ENCODE peak calls at places on chromosome 16, in nine cellular contexts. S is fibroblast of pulmonary artery, E is heart right ventricle, A is AG10803, O is uterus, Q is ascending aorta, J is stomach, K is BJ, D is GM12865. X is an unnamed sample.

GRCh38 chr16:81035975-81036750 is 521 bp downstream of the ATMIN start:
- DNase-seq in S (peak; percentile 21), E (peak; percentile 12), A (peak; percentile 26), O (peak; percentile 19), Q (no peak), J (peak; percentile 34), K (no peak), D (peak; percentile 61), X (no peak)

GRCh38 chr16:11665071-11665491 is 3.2 kb upstream of the SNN start:
- DNase-seq in S (no peak), E (no peak), A (no peak), O (no peak), Q (no peak), J (no peak), K (no peak), D (no peak), X (no peak)

GRCh38 chr16:58299757-58300349 is 5.0 kb upstream of the PRSS54 start:
- DNase-seq in S (peak; percentile 29), E (peak; percentile 24), A (peak; percentile 8), O (no peak), Q (no peak), J (peak; percentile 32), K (no peak), D (peak; percentile 36), X (no peak)

GRCh38 chr16:85912271-85912974 is 13.5 kb downstream of the IRF8 start:
- DNase-seq in S (peak; percentile 95), E (no peak), A (peak; percentile 70), O (peak; percentile 65), Q (no peak), J (no peak), K (no peak), D (no peak), X (peak; percentile 14)

GRCh38 chr16:31708348-31708747 is 165.3 kb upstream of the ZNF267 start:
- DNase-seq in S (no peak), E (no peak), A (no peak), O (no peak), Q (no peak), J (no peak), K (no peak), D (no peak), X (no peak)

GRCh38 chr16:87569601-87570559 is 32.4 kb upstream of the JPH3 start:
- DNase-seq in S (no peak), E (no peak), A (no peak), O (no peak), Q (no peak), J (no peak), K (no peak), D (no peak), X (no peak)

GRCh38 chr16:84184775-84185174 is 2.1 kb downstream of the TAF1C start:
- DNase-seq in S (no peak), E (peak; percentile 78), A (no peak), O (peak; percentile 47), Q (no peak), J (no peak), K (no peak), D (no peak), X (no peak)

GRCh38 chr16:13036600-13036999 is 135.2 kb downstream of the SHISA9 start:
- DNase-seq in S (peak; percentile 22), E (peak; percentile 37), A (peak; percentile 13), O (no peak), Q (no peak), J (peak; percentile 27), K (no peak), D (peak; percentile 33), X (peak; percentile 9)

GRCh38 chr16:68283346-68283745 is 19.0 kb downstream of the SLC7A6 start:
- DNase-seq in S (no peak), E (no peak), A (no peak), O (no peak), Q (no peak), J (no peak), K (no peak), D (no peak), X (no peak)

GRCh38 chr16:54673353-54673752 is 257.3 kb upstream of the IRX5 start:
- DNase-seq in S (no peak), E (no peak), A (no peak), O (no peak), Q (no peak), J (no peak), K (no peak), D (no peak), X (no peak)

GRCh38 chr16:27264151-27264550 is 4.4 kb downstream of the NSMCE1 start:
- DNase-seq in S (peak; percentile 86), E (no peak), A (peak; percentile 72), O (peak; percentile 47), Q (no peak), J (no peak), K (peak; percentile 45), D (no peak), X (peak; percentile 15)

GRCh38 chr16:54236761-54237160 is 49.8 kb downstream of the IRX3 start:
- DNase-seq in S (peak; percentile 53), E (no peak), A (peak; percentile 68), O (no peak), Q (no peak), J (no peak), K (peak; percentile 9), D (no peak), X (no peak)

GRCh38 chr16:79191933-79192332 is 408.6 kb downstream of the MAF start:
- DNase-seq in S (no peak), E (no peak), A (no peak), O (no peak), Q (no peak), J (no peak), K (no peak), D (no peak), X (peak; percentile 93)

GRCh38 chr16:89300311-89300975 is 82.9 kb downstream of the ZNF778 start:
- DNase-seq in S (peak; percentile 84), E (no peak), A (peak; percentile 21), O (no peak), Q (no peak), J (peak; percentile 82), K (no peak), D (no peak), X (peak; percentile 82)

GRCh38 chr16:66486773-66487579 is 59.9 kb downstream of the BEAN1 start:
- DNase-seq in S (peak; percentile 93), E (peak; percentile 38), A (peak; percentile 80), O (peak; percentile 11), Q (no peak), J (peak; percentile 24), K (no peak), D (no peak), X (no peak)

GRCh38 chr16:8957061-8957392 is 6.7 kb downstream of the USP7 start:
- DNase-seq in S (no peak), E (no peak), A (no peak), O (no peak), Q (no peak), J (no peak), K (no peak), D (no peak), X (no peak)

GRCh38 chr16:52469775-52470174 is 77.2 kb downstream of the TOX3 start:
- DNase-seq in S (peak; percentile 5), E (no peak), A (no peak), O (no peak), Q (no peak), J (no peak), K (no peak), D (no peak), X (peak; percentile 75)
- H3K4me3 ChIP-seq in S (no peak overlapping the region), E (no peak overlapping the region), A (no peak overlapping the region), O (no peak overlapping the region), Q (no peak overlapping the region), J (no peak overlapping the region), K (no peak overlapping the region), D (no peak overlapping the region), X (no peak overlapping the region)

DNA sequence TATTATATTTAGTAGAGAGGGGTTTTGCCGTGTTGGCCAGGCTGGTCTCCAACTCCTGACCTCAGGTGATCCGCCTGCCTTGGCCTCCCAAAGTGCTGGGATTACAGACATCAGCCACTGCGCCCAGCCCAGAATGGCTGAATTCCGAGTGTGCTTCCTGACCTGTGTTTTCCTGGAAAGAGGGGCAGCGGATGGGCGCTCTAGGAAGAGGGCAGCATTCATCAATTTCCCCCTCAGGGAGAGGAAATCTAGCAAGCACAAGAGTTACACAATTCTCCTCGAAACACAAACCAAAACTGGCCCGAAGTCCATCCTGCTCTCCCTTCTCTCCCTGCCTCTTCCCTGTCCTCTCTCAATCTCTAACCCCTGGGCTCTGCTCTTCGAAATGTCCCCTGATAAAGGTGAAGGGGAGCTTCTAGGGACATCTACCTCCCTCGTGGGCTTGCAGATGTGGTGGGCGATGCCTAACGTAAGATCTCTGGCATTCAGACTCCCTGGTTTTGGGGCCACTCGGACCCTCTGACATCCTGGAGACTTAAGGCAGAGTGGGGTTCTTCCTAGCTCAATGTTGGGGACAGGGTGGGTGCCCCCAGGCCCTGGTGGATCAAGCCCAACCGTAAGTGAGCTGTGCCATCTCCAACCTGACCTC is 1.0 kb downstream of the IL27 start:
- DNase-seq in S (no peak), E (no peak), A (no peak), O (no peak), Q (no peak), J (no peak), K (no peak), D (no peak), X (no peak)
- TF ChIP-seq CTCF in S (no peak), E (no peak), A (no peak), O (no peak), Q (no peak), J (no peak), K (no peak), D (no peak), X (no peak)

DNA sequence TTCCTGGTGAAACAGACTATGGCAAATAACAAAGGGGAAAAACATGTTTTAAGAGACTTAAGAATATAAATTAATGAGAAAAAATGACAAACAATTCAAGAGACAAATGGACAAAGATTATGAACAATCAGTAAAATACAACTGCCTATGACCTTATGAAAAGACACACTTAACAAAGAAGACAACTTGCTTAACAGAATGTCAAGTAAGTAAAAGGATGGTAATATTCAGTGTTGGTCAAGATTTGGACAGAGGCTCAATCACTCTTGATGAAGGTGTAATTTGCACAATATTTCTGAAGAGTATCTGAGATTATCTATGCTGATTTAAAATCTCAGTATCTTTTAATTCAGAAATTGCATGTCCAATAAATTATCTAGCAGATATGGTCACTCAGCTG is 34.4 kb downstream of the CREBBP start:
- DNase-seq in S (no peak), E (no peak), A (no peak), O (no peak), Q (no peak), J (no peak), K (no peak), D (no peak), X (no peak)
- H3K4me3 ChIP-seq in S (no peak overlapping the region), E (no peak overlapping the region), A (no peak overlapping the region), O (no peak overlapping the region), Q (no peak overlapping the region), J (no peak overlapping the region), K (no peak overlapping the region), D (no peak overlapping the region), X (no peak overlapping the region)

GRCh38 chr16:82341146-82341669 is 171.2 kb upstream of the MPHOSPH6 start:
- DNase-seq in S (no peak), E (no peak), A (no peak), O (no peak), Q (no peak), J (no peak), K (no peak), D (no peak), X (no peak)

GRCh38 chr16:82345318-82345717 is 175.3 kb upstream of the MPHOSPH6 start:
- DNase-seq in S (no peak), E (no peak), A (no peak), O (no peak), Q (no peak), J (no peak), K (no peak), D (no peak), X (no peak)

GRCh38 chr16:82340531-82340930 is 170.5 kb upstream of the MPHOSPH6 start:
- DNase-seq in S (no peak), E (no peak), A (no peak), O (no peak), Q (no peak), J (no peak), K (no peak), D (no peak), X (no peak)

GRCh38 chr16:82344157-82344556 is 174.1 kb upstream of the MPHOSPH6 start:
- DNase-seq in S (no peak), E (no peak), A (no peak), O (no peak), Q (no peak), J (peak; percentile 55), K (no peak), D (peak; percentile 20), X (no peak)
- TF ChIP-seq CTCF in S (peak; percentile 19), E (peak; percentile 53), A (peak; percentile 22), O (no peak), Q (peak; percentile 66), J (peak; percentile 84), K (no peak), D (peak; percentile 38), X (peak; percentile 46)

X was measured in retinal pigment epithelial cell.